ENCODE peak calls at places on chromosomes 13 and 19, in seven cellular contexts. One of them, this sample, is unnamed.

GRCh38 chr13:71828117-71828516 is 38.9 kb downstream of the DACH1 start:
- DNase-seq in HCT116: no peak
- DNase-seq in HepG2: no peak
- DNase-seq in K562: peak; percentile 5
- DNase-seq in SK-N-SH: no peak
- DNase-seq in H1: no peak
- DNase-seq in GM12878: no peak
- DNase-seq in this sample: no peak

GRCh38 chr19:19361075-19361594 is 40.5 kb downstream of the MAU2 start:
- DNase-seq in HCT116: peak; percentile 85
- DNase-seq in HepG2: peak; percentile 83
- DNase-seq in K562: peak; percentile 90
- DNase-seq in SK-N-SH: peak; percentile 84
- DNase-seq in H1: peak; percentile 71
- DNase-seq in GM12878: peak; percentile 73
- DNase-seq in this sample: peak; percentile 52

GRCh38 chr13:47594833-47595232 is 406.2 kb downstream of the SUCLA2 start:
- DNase-seq in HCT116: no peak
- DNase-seq in HepG2: no peak
- DNase-seq in K562: peak; percentile 4
- DNase-seq in SK-N-SH: no peak
- DNase-seq in H1: peak; percentile 2
- DNase-seq in GM12878: no peak
- DNase-seq in this sample: no peak

GRCh38 chr19:48123907-48124675 is 13.5 kb upstream of the PLA2G4C start:
- DNase-seq in HCT116: peak; percentile 39
- DNase-seq in HepG2: peak; percentile 39
- DNase-seq in K562: no peak
- DNase-seq in SK-N-SH: no peak
- DNase-seq in H1: no peak
- DNase-seq in GM12878: no peak
- DNase-seq in this sample: no peak

GRCh38 chr13:94902722-94903407 is 190.5 kb upstream of the SOX21 start:
- DNase-seq in HCT116: no peak
- DNase-seq in HepG2: no peak
- DNase-seq in K562: no peak
- DNase-seq in SK-N-SH: no peak
- DNase-seq in H1: no peak
- DNase-seq in GM12878: no peak
- DNase-seq in this sample: no peak

GRCh38 chr13:23610187-23610576 is 40.0 kb downstream of the TNFRSF19 start:
- DNase-seq in HCT116: no peak
- DNase-seq in HepG2: peak; percentile 76
- DNase-seq in K562: no peak
- DNase-seq in SK-N-SH: no peak
- DNase-seq in H1: no peak
- DNase-seq in GM12878: no peak
- DNase-seq in this sample: no peak

GRCh38 chr13:22748866-22749586 is 431.8 kb upstream of the SGCG start:
- DNase-seq in HCT116: no peak
- DNase-seq in HepG2: no peak
- DNase-seq in K562: no peak
- DNase-seq in SK-N-SH: no peak
- DNase-seq in H1: no peak
- DNase-seq in GM12878: no peak
- DNase-seq in this sample: no peak

GRCh38 chr19:2477141-2477710 is 1.3 kb downstream of the GADD45B start:
- DNase-seq in HCT116: no peak
- DNase-seq in HepG2: no peak
- DNase-seq in K562: no peak
- DNase-seq in SK-N-SH: no peak
- DNase-seq in H1: no peak
- DNase-seq in GM12878: no peak
- DNase-seq in this sample: no peak

GRCh38 chr19:56947206-56947605 is 106.7 kb upstream of the PEG3 start:
- DNase-seq in HCT116: no peak
- DNase-seq in HepG2: no peak
- DNase-seq in K562: no peak
- DNase-seq in SK-N-SH: no peak
- DNase-seq in H1: no peak
- DNase-seq in GM12878: no peak
- DNase-seq in this sample: no peak

GRCh38 chr19:34490141-34490766 is 8.7 kb downstream of the WTIP start:
- DNase-seq in HCT116: no peak
- DNase-seq in HepG2: no peak
- DNase-seq in K562: no peak
- DNase-seq in SK-N-SH: no peak
- DNase-seq in H1: no peak
- DNase-seq in GM12878: no peak
- DNase-seq in this sample: no peak

GRCh38 chr19:1224047-1224825 is 13.6 kb downstream of the CBARP start:
- DNase-seq in HCT116: no peak
- DNase-seq in HepG2: no peak
- DNase-seq in K562: no peak
- DNase-seq in SK-N-SH: no peak
- DNase-seq in H1: no peak
- DNase-seq in GM12878: no peak
- DNase-seq in this sample: no peak

GRCh38 chr13:111559612-111560423 is 239.4 kb downstream of the TEX29 start:
- DNase-seq in HCT116: no peak
- DNase-seq in HepG2: no peak
- DNase-seq in K562: no peak
- DNase-seq in SK-N-SH: no peak
- DNase-seq in H1: no peak
- DNase-seq in GM12878: no peak
- DNase-seq in this sample: no peak

GRCh38 chr13:23946900-23947299 is 49.6 kb upstream of the C1QTNF9B start:
- DNase-seq in HCT116: no peak
- DNase-seq in HepG2: no peak
- DNase-seq in K562: no peak
- DNase-seq in SK-N-SH: peak; percentile 20
- DNase-seq in H1: no peak
- DNase-seq in GM12878: no peak
- DNase-seq in this sample: no peak

GRCh38 chr13:28820099-28821051 is at the start of gene MTUS2:
- DNase-seq in HCT116: no peak
- DNase-seq in HepG2: no peak
- DNase-seq in K562: peak; percentile 31
- DNase-seq in SK-N-SH: no peak
- DNase-seq in H1: no peak
- DNase-seq in GM12878: no peak
- DNase-seq in this sample: peak; percentile 16

GRCh38 chr19:30446844-30447243 is 74.7 kb downstream of the ZNF536 start:
- DNase-seq in HCT116: no peak
- DNase-seq in HepG2: no peak
- DNase-seq in K562: no peak
- DNase-seq in SK-N-SH: no peak
- DNase-seq in H1: no peak
- DNase-seq in GM12878: no peak
- DNase-seq in this sample: no peak

GRCh38 chr13:21671793-21672680 is 1.2 kb downstream of the FGF9 start:
- DNase-seq in HCT116: no peak
- DNase-seq in HepG2: no peak
- DNase-seq in K562: no peak
- DNase-seq in SK-N-SH: peak; percentile 31
- DNase-seq in H1: no peak
- DNase-seq in GM12878: no peak
- DNase-seq in this sample: no peak

GRCh38 chr13:101267656-101268055 is 148.7 kb downstream of the NALCN start:
- DNase-seq in HCT116: no peak
- DNase-seq in HepG2: no peak
- DNase-seq in K562: no peak
- DNase-seq in SK-N-SH: no peak
- DNase-seq in H1: no peak
- DNase-seq in GM12878: no peak
- DNase-seq in this sample: no peak

GRCh38 chr13:71866173-71867091 is 572 bp downstream of the DACH1 start:
- DNase-seq in HCT116: no peak
- DNase-seq in HepG2: no peak
- DNase-seq in K562: no peak
- DNase-seq in SK-N-SH: peak; percentile 70
- DNase-seq in H1: no peak
- DNase-seq in GM12878: no peak
- DNase-seq in this sample: no peak

GRCh38 chr13:113907637-113908617 is 44.1 kb upstream of the GAS6 start:
- DNase-seq in HCT116: no peak
- DNase-seq in HepG2: no peak
- DNase-seq in K562: no peak
- DNase-seq in SK-N-SH: no peak
- DNase-seq in H1: no peak
- DNase-seq in GM12878: no peak
- DNase-seq in this sample: no peak

GRCh38 chr19:8530061-8530679 is 16.2 kb upstream of the ZNF414 start:
- DNase-seq in HCT116: no peak
- DNase-seq in HepG2: no peak
- DNase-seq in K562: no peak
- DNase-seq in SK-N-SH: no peak
- DNase-seq in H1: no peak
- DNase-seq in GM12878: no peak
- DNase-seq in this sample: no peak

GRCh38 chr19:17687857-17688784 is at the start of gene UNC13A:
- DNase-seq in HCT116: no peak
- DNase-seq in HepG2: no peak
- DNase-seq in K562: peak; percentile 83
- DNase-seq in SK-N-SH: peak; percentile 96
- DNase-seq in H1: no peak
- DNase-seq in GM12878: no peak
- DNase-seq in this sample: peak; percentile 70

GRCh38 chr19:47437500-47437899 is 18.2 kb upstream of the MEIS3 start:
- DNase-seq in HCT116: no peak
- DNase-seq in HepG2: no peak
- DNase-seq in K562: no peak
- DNase-seq in SK-N-SH: no peak
- DNase-seq in H1: no peak
- DNase-seq in GM12878: no peak
- DNase-seq in this sample: no peak

GRCh38 chr19:3146677-3147100 is 10.9 kb downstream of the GNA15 start:
- DNase-seq in HCT116: no peak
- DNase-seq in HepG2: peak; percentile 21
- DNase-seq in K562: peak; percentile 71
- DNase-seq in SK-N-SH: peak; percentile 79
- DNase-seq in H1: no peak
- DNase-seq in GM12878: no peak
- DNase-seq in this sample: no peak

GRCh38 chr13:105634059-105634458 is 901.4 kb downstream of the EFNB2 start:
- DNase-seq in HCT116: no peak
- DNase-seq in HepG2: no peak
- DNase-seq in K562: no peak
- DNase-seq in SK-N-SH: no peak
- DNase-seq in H1: no peak
- DNase-seq in GM12878: no peak
- DNase-seq in this sample: no peak

GRCh38 chr19:31223805-31224534 is 125.3 kb downstream of the TSHZ3 start:
- DNase-seq in HCT116: no peak
- DNase-seq in HepG2: no peak
- DNase-seq in K562: no peak
- DNase-seq in SK-N-SH: no peak
- DNase-seq in H1: no peak
- DNase-seq in GM12878: no peak
- DNase-seq in this sample: no peak

GRCh38 chr19:30556230-30556711 is 184.1 kb downstream of the ZNF536 start:
- DNase-seq in HCT116: no peak
- DNase-seq in HepG2: no peak
- DNase-seq in K562: no peak
- DNase-seq in SK-N-SH: no peak
- DNase-seq in H1: no peak
- DNase-seq in GM12878: no peak
- DNase-seq in this sample: peak; percentile 37

GRCh38 chr13:46211116-46211515 is 612 bp upstream of the LRRC63 start:
- DNase-seq in HCT116: no peak
- DNase-seq in HepG2: no peak
- DNase-seq in K562: peak; percentile 85
- DNase-seq in SK-N-SH: peak; percentile 32
- DNase-seq in H1: no peak
- DNase-seq in GM12878: no peak
- DNase-seq in this sample: no peak

GRCh38 chr19:49520705-49521319 is 7.0 kb upstream of the RCN3 start:
- DNase-seq in HCT116: no peak
- DNase-seq in HepG2: no peak
- DNase-seq in K562: no peak
- DNase-seq in SK-N-SH: no peak
- DNase-seq in H1: no peak
- DNase-seq in GM12878: no peak
- DNase-seq in this sample: no peak

GRCh38 chr19:10551698-10552301 is 8.1 kb downstream of the ATG4D start:
- DNase-seq in HCT116: peak; percentile 33
- DNase-seq in HepG2: no peak
- DNase-seq in K562: no peak
- DNase-seq in SK-N-SH: no peak
- DNase-seq in H1: no peak
- DNase-seq in GM12878: no peak
- DNase-seq in this sample: peak; percentile 76
- TF ChIP-seq JUND in HCT116: no peak
- TF ChIP-seq JUND in HepG2: no peak
- TF ChIP-seq JUND in K562: no peak
- TF ChIP-seq JUND in SK-N-SH: no peak
- TF ChIP-seq JUND in H1: no peak
- TF ChIP-seq JUND in GM12878: no peak
- TF ChIP-seq JUND in this sample: no peak

GRCh38 chr19:6519289-6519688 is 11.5 kb upstream of the TNFSF9 start:
- DNase-seq in HCT116: no peak
- DNase-seq in HepG2: no peak
- DNase-seq in K562: no peak
- DNase-seq in SK-N-SH: no peak
- DNase-seq in H1: no peak
- DNase-seq in GM12878: no peak
- DNase-seq in this sample: no peak
- TF ChIP-seq JUND in HCT116: no peak
- TF ChIP-seq JUND in HepG2: no peak
- TF ChIP-seq JUND in K562: no peak
- TF ChIP-seq JUND in SK-N-SH: no peak
- TF ChIP-seq JUND in H1: no peak
- TF ChIP-seq JUND in GM12878: no peak
- TF ChIP-seq JUND in this sample: no peak

GRCh38 chr13:77386880-77387606 is 60.1 kb upstream of the MYCBP2 start:
- DNase-seq in HCT116: no peak
- DNase-seq in HepG2: no peak
- DNase-seq in K562: no peak
- DNase-seq in SK-N-SH: no peak
- DNase-seq in H1: no peak
- DNase-seq in GM12878: no peak
- DNase-seq in this sample: no peak
- TF ChIP-seq JUND in HCT116: no peak
- TF ChIP-seq JUND in HepG2: no peak
- TF ChIP-seq JUND in K562: no peak
- TF ChIP-seq JUND in SK-N-SH: no peak
- TF ChIP-seq JUND in H1: no peak
- TF ChIP-seq JUND in GM12878: no peak
- TF ChIP-seq JUND in this sample: no peak

DNA sequence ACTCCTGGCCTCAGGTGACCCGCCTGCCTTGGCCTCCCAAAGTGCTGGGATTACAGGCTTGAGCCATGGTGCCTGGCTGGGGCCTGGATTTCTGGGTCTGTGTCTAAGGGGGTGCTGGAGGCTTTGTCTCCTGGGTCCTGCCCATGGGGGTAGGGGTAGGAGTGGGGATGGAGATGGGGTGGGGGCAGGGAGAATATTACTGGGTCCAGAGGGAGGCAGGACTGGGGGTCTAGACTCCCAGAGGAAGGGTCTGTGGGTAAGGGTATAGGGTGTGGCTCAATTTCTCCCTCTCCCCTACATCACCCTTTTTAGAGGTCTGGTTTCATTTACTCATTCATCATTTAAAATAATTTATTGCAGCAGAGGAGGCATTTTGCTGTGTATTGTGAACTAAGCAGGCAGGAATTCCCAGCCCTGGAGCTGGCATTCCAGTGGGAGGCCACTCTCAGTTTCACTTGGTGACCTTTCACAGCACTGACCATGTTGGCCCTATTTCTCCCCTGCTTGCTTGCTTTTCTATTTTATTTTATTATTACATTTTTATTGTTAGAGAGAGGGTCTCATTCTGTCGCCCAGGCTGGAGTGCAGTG is 810 bp upstream of the NFKBID start:
- DNase-seq in HCT116: no peak
- DNase-seq in HepG2: no peak
- DNase-seq in K562: no peak
- DNase-seq in SK-N-SH: no peak
- DNase-seq in H1: no peak
- DNase-seq in GM12878: no peak
- DNase-seq in this sample: peak; percentile 10
- TF ChIP-seq JUND in HCT116: no peak
- TF ChIP-seq JUND in HepG2: no peak
- TF ChIP-seq JUND in K562: no peak
- TF ChIP-seq JUND in SK-N-SH: peak; percentile 42
- TF ChIP-seq JUND in H1: no peak
- TF ChIP-seq JUND in GM12878: no peak
- TF ChIP-seq JUND in this sample: no peak

This sample was measured in T47D.